ENCODE peak calls at places on chromosomes 4 and X, in six cellular contexts. S, Q, W, P, A and C are unnamed samples.

GRCh38 chr4:140326395-140326993 is 47.0 kb upstream of the SCOC start:
- DNase-seq in S (no peak), Q (peak), W (no peak), P (no peak), A (no peak), C (peak)

GRCh38 chr4:56979674-56980073 is 978 bp downstream of the POLR2B start:
- DNase-seq in S (no peak), Q (no peak), W (no peak), P (no peak), A (no peak), C (no peak)

GRCh38 chr4:122588453-122589238 is 32.2 kb downstream of the IL21 start:
- DNase-seq in S (no peak), Q (no peak), W (no peak), P (no peak), A (no peak), C (no peak)

GRCh38 chr4:88728146-88728545 is 30.5 kb upstream of the NAP1L5 start:
- DNase-seq in S (no peak), Q (no peak), W (no peak), P (no peak), A (no peak), C (no peak)

GRCh38 chr4:153241970-153242847 is 38.0 kb downstream of the TRIM2 start:
- DNase-seq in S (no peak), Q (no peak), W (no peak), P (no peak), A (no peak), C (no peak)

GRCh38 chr4:25174674-25175073 is 14.4 kb upstream of the SEPSECS start:
- DNase-seq in S (no peak), Q (no peak), W (no peak), P (no peak), A (no peak), C (no peak)

GRCh38 chr4:157821814-157822213 is 351.0 kb downstream of the GASK1B start:
- DNase-seq in S (no peak), Q (no peak), W (no peak), P (no peak), A (no peak), C (no peak)

GRCh38 chr4:14465498-14465897 is 536.8 kb upstream of the CPEB2 start:
- DNase-seq in S (no peak), Q (no peak), W (no peak), P (no peak), A (no peak), C (no peak)

GRCh38 chr4:96407651-96408342 is 567.9 kb downstream of the PDHA2 start:
- DNase-seq in S (no peak), Q (no peak), W (no peak), P (no peak), A (no peak), C (no peak)

GRCh38 chrX:9362529-9362928 is 102.3 kb upstream of the TBL1X start:
- DNase-seq in S (no peak), Q (no peak), W (no peak), P (no peak), A (no peak), C (no peak)

GRCh38 chr4:148445071-148445902 is 3.1 kb upstream of the NR3C2 start:
- DNase-seq in S (peak), Q (no peak), W (peak), P (peak), A (peak), C (no peak)

GRCh38 chr4:14524236-14524635 is 478.0 kb upstream of the CPEB2 start:
- DNase-seq in S (no peak), Q (no peak), W (no peak), P (no peak), A (no peak), C (no peak)

GRCh38 chrX:48890934-48891401 is 6.6 kb downstream of the TIMM17B start:
- DNase-seq in S (no peak), Q (no peak), W (peak), P (no peak), A (no peak), C (no peak)

GRCh38 chr4:7332216-7333023 is 102.3 kb downstream of the PSAPL1 start:
- DNase-seq in S (no peak), Q (no peak), W (peak), P (no peak), A (peak), C (no peak)

GRCh38 chr4:33104190-33104773 is 2384.1 kb downstream of the PCDH7 start:
- DNase-seq in S (no peak), Q (no peak), W (no peak), P (no peak), A (no peak), C (no peak)

GRCh38 chrX:51860679-51861078 is 32.7 kb upstream of the MAGED1 start:
- DNase-seq in S (no peak), Q (peak), W (no peak), P (no peak), A (no peak), C (no peak)

GRCh38 chrX:110315541-110315940 is 2.3 kb downstream of the AMMECR1 start:
- DNase-seq in S (no peak), Q (no peak), W (no peak), P (no peak), A (no peak), C (no peak)

GRCh38 chrX:19886888-19887531 is 390 bp downstream of the SH3KBP1 start:
- DNase-seq in S (peak), Q (no peak), W (peak), P (peak), A (no peak), C (no peak)

GRCh38 chr4:6342530-6343293 is 73.1 kb downstream of the WFS1 start:
- DNase-seq in S (no peak), Q (no peak), W (peak), P (no peak), A (no peak), C (peak)

GRCh38 chr4:80202190-80202711 is 4.9 kb downstream of the PRDM8 start:
- DNase-seq in S (peak), Q (no peak), W (peak), P (peak), A (peak), C (no peak)

GRCh38 chr4:14856076-14856926 is 146.0 kb upstream of the CPEB2 start:
- DNase-seq in S (no peak), Q (peak), W (no peak), P (no peak), A (no peak), C (no peak)

GRCh38 chr4:118927976-118928375 is 39.3 kb downstream of the SYNPO2 start:
- DNase-seq in S (no peak), Q (no peak), W (peak), P (no peak), A (no peak), C (no peak)

GRCh38 chrX:40304115-40304514 is 206.4 kb upstream of the BCOR start:
- DNase-seq in S (no peak), Q (no peak), W (no peak), P (no peak), A (no peak), C (no peak)

GRCh38 chr4:86960557-86960959 is 25.7 kb downstream of the AFF1 start:
- DNase-seq in S (no peak), Q (no peak), W (no peak), P (no peak), A (no peak), C (no peak)

GRCh38 chrX:103187953-103188475 is 26.9 kb upstream of the BEX4 start:
- DNase-seq in S (no peak), Q (no peak), W (no peak), P (no peak), A (no peak), C (no peak)

GRCh38 chr4:8087921-8088495 is 70.6 kb downstream of the ABLIM2 start:
- DNase-seq in S (no peak), Q (no peak), W (no peak), P (no peak), A (no peak), C (no peak)

GRCh38 chr4:5361968-5362367 is 310.7 kb downstream of the STK32B start:
- DNase-seq in S (no peak), Q (no peak), W (no peak), P (no peak), A (no peak), C (no peak)

GRCh38 chrX:153981771-153982533 is 9.4 kb downstream of the TMEM187 start:
- DNase-seq in S (peak), Q (no peak), W (peak), P (no peak), A (no peak), C (no peak)

GRCh38 chr4:102608190-102608589 is 107.0 kb downstream of the NFKB1 start:
- DNase-seq in S (no peak), Q (no peak), W (no peak), P (no peak), A (no peak), C (no peak)

GRCh38 chrX:10900585-10901289 is 210.4 kb upstream of the HCCS start:
- DNase-seq in S (no peak), Q (no peak), W (no peak), P (no peak), A (no peak), C (no peak)

GRCh38 chr4:129747756-129748155 is 651.8 kb downstream of the C4orf33 start:
- DNase-seq in S (no peak), Q (no peak), W (no peak), P (no peak), A (no peak), C (no peak)

GRCh38 chrX:152892999-152893605 is 4.8 kb upstream of the ZNF185 start:
- DNase-seq in S (no peak), Q (no peak), W (no peak), P (no peak), A (no peak), C (no peak)

GRCh38 chrX:49042581-49043219 is 457 bp downstream of the TFE3 start:
- DNase-seq in S (no peak), Q (no peak), W (no peak), P (no peak), A (no peak), C (no peak)

GRCh38 chr4:108546728-108547127 is 73.6 kb upstream of the RPL34 start:
- DNase-seq in S (no peak), Q (no peak), W (no peak), P (no peak), A (no peak), C (no peak)

GRCh38 chr4:142959156-142959555 is 113.1 kb upstream of the INPP4B start:
- DNase-seq in S (no peak), Q (no peak), W (no peak), P (no peak), A (no peak), C (no peak)

GRCh38 chr4:7412586-7412975 is 22.1 kb downstream of the PSAPL1 start:
- DNase-seq in S (peak), Q (no peak), W (peak), P (no peak), A (no peak), C (no peak)

GRCh38 chr4:155666701-155667537 is at the start of gene GUCY1A1:
- DNase-seq in S (peak), Q (no peak), W (peak), P (peak), A (no peak), C (no peak)

GRCh38 chr4:80184791-80185756 is 12.2 kb upstream of the PRDM8 start:
- DNase-seq in S (no peak), Q (no peak), W (no peak), P (no peak), A (no peak), C (no peak)

GRCh38 chr4:99300934-99301333 is 10.1 kb upstream of the ADH1A start:
- DNase-seq in S (peak), Q (peak), W (peak), P (no peak), A (peak), C (no peak)

GRCh38 chr4:73770917-73771316 is 30.5 kb downstream of the CXCL8 start:
- DNase-seq in S (no peak), Q (no peak), W (no peak), P (no peak), A (no peak), C (no peak)

DNA sequence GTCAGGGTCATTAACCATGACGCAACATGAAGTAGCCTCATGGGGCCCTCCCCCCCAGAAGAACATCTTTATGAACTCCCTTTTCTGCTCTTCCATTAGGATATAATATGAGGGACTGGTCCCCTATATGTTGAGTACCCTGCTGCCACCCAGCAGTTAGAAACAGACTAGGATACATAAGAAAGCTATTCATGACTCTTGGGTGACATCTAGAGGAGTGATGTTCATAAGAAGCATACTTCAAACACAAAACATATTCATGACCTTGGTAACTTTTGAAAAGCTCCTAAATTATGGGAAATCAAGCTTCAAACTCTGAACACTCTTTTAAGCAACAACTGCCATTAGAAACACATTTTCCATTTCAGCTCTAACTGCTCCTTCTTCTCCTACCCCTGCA is 155.2 kb upstream of the SPIN4 start:
- DNase-seq in S (no peak), Q (no peak), W (no peak), P (no peak), A (no peak), C (no peak)
- TF ChIP-seq CTCF in S (peak), Q (no peak), W (peak), P (peak), A (no peak), C (peak)

DNA sequence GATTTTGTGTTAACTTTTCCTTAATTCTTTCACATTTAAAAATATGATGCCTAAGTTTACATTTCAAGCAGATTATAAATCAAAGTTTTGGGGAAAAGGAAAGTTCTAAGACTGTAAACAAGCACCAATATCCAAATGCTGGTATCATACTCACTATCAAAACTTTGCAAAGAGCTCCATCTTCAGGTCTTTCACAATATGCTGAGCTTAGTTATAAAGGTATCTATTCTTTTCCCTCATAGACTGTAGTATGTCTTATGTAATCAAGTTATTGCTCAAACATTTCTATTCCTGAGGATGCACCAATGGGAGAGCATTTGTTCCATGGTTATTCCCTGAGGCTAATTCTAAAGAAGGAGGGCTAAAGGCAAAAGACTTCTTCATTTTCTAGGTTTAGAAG is 207.9 kb upstream of the FAM241A start:
- DNase-seq in S (no peak), Q (no peak), W (no peak), P (no peak), A (no peak), C (no peak)
- TF ChIP-seq CTCF in S (no peak), Q (peak), W (no peak), P (peak), A (no peak), C (peak)

GRCh38 chr4:49032440-49033161 is 46.5 kb downstream of the CWH43 start:
- DNase-seq in S (no peak), Q (no peak), W (no peak), P (no peak), A (no peak), C (no peak)
- TF ChIP-seq CTCF in S (peak), Q (peak), W (peak), P (no peak), A (no peak), C (peak)

GRCh38 chrX:148552775-148553174 is 52.4 kb downstream of the AFF2 start:
- DNase-seq in S (no peak), Q (no peak), W (no peak), P (no peak), A (no peak), C (no peak)
- TF ChIP-seq CTCF in S (peak), Q (no peak), W (no peak), P (peak), A (no peak), C (no peak)

DNA sequence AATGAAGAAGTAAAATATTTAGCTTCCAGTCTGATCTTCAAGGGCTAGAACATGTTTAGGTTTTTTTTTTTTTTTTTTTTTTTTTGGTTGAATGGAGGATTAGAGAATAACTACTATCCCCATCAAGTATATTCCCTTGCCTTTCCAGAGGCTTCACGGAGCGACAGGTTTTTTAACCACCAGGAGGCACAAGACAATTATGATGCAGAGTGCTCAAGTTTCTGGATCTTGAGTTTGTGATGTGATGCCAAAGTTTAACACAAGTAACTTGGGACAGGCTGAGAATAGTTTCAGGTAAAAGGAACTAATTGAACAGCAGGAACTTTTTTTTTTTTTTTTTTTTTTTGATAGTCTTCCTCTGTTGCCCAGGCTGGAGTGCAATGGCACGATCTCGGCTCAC is 30.3 kb downstream of the CCNI start:
- DNase-seq in S (no peak), Q (no peak), W (no peak), P (no peak), A (no peak), C (no peak)
- TF ChIP-seq CTCF in S (peak), Q (peak), W (peak), P (peak), A (no peak), C (peak)

GRCh38 chr4:2060578-2061207 is 1.6 kb downstream of the NAT8L start:
- DNase-seq in S (no peak), Q (no peak), W (peak), P (peak), A (no peak), C (no peak)

GRCh38 chr4:2059726-2060577 is 825 bp downstream of the NAT8L start:
- DNase-seq in S (no peak), Q (no peak), W (peak), P (no peak), A (no peak), C (no peak)

GRCh38 chr4:2059034-2059725 is at the start of gene NAT8L:
- DNase-seq in S (no peak), Q (no peak), W (peak), P (no peak), A (no peak), C (no peak)

GRCh38 chr4:2058264-2059033 is 678 bp upstream of the NAT8L start:
- DNase-seq in S (no peak), Q (no peak), W (peak), P (peak), A (no peak), C (peak)

GRCh38 chr4:2057382-2058065 is 1.6 kb upstream of the NAT8L start:
- DNase-seq in S (no peak), Q (no peak), W (no peak), P (no peak), A (no peak), C (no peak)
- TF ChIP-seq CTCF in S (no peak), Q (no peak), W (no peak), P (no peak), A (no peak), C (no peak)

GRCh38 chrX:3960952-3961351 is 247.5 kb upstream of the PRKX start:
- DNase-seq in S (no peak), Q (no peak), W (no peak), P (no peak), A (no peak), C (no peak)
- TF ChIP-seq CTCF in S (no peak), Q (no peak), W (no peak), P (no peak), A (no peak), C (no peak)